ENCODE peak calls at places on chromosomes 2 and 18, in ten cellular contexts. U is cardiac muscle cell; W is CD8-positive, alpha-beta T cell; B is fibroblast of pulmonary artery; R is sigmoid colon; G is A549; S is SK-N-SH; Q is epithelial cell of esophagus; O is heart right ventricle; V is OCI-LY7. P is an unnamed sample.

GRCh38 chr2:152106464-152106863 is 7.6 kb upstream of the CACNB4 start:
- DNase-seq in G (no peak), B (no peak), R (no peak), V (no peak), U (no peak), Q (peak; percentile 46), O (no peak), W (no peak), S (no peak), P (no peak)

GRCh38 chr18:21672868-21673267 is 31.7 kb downstream of the ABHD3 start:
- DNase-seq in S (peak; percentile 36), O (peak; percentile 27), R (no peak), G (peak; percentile 64), U (no peak), Q (peak; percentile 77), B (no peak), W (no peak), V (no peak), P (peak; percentile 55)

GRCh38 chr2:12333293-12333692 is 383.4 kb upstream of the TRIB2 start:
- DNase-seq in V (no peak), G (no peak), B (no peak), W (no peak), S (no peak), U (no peak), O (no peak), Q (peak; percentile 70), R (no peak), P (no peak)

GRCh38 chr2:112614201-112614840 is 29.9 kb downstream of the CHCHD5 start:
- DNase-seq in W (no peak), V (no peak), Q (no peak), R (peak; percentile 53), O (no peak), G (no peak), S (no peak), B (no peak), U (no peak), P (peak; percentile 46)

GRCh38 chr2:176140520-176141317 is 10.6 kb upstream of the HOXD4 start:
- DNase-seq in Q (peak; percentile 65), V (peak; percentile 68), G (peak; percentile 84), S (peak; percentile 96), B (peak; percentile 62), W (peak; percentile 61), O (peak; percentile 69), U (peak; percentile 83), R (peak; percentile 87), P (peak; percentile 51)

GRCh38 chr2:28624798-28625701 is 126.6 kb upstream of the PPP1CB start:
- DNase-seq in V (no peak), B (peak; percentile 79), S (no peak), W (peak; percentile 47), U (peak; percentile 84), G (no peak), O (peak; percentile 61), Q (peak; percentile 38), R (peak; percentile 87), P (peak; percentile 87)

GRCh38 chr2:13572466-13572865 is 855.7 kb downstream of the TRIB2 start:
- DNase-seq in Q (no peak), B (no peak), R (no peak), S (no peak), G (no peak), U (no peak), V (no peak), O (no peak), W (no peak), P (no peak)

GRCh38 chr2:98294711-98295110 is 51.5 kb upstream of the CNGA3 start:
- DNase-seq in O (no peak), R (no peak), G (no peak), S (no peak), U (no peak), B (no peak), Q (no peak), W (no peak), V (no peak), P (no peak)

GRCh38 chr18:57843403-57843802 is 40.3 kb upstream of the ATP8B1 start:
- DNase-seq in S (no peak), B (no peak), U (no peak), G (no peak), O (no peak), V (no peak), Q (no peak), W (no peak), R (no peak), P (no peak)

GRCh38 chr2:196168181-196168580 is 3.2 kb downstream of the STK17B start:
- DNase-seq in Q (peak; percentile 80), R (no peak), V (no peak), U (no peak), O (no peak), W (no peak), G (no peak), B (peak; percentile 30), S (no peak), P (peak; percentile 55)

GRCh38 chr2:212548459-212548815 is 9.8 kb upstream of the ERBB4 start:
- DNase-seq in B (peak; percentile 66), V (no peak), G (no peak), R (no peak), S (peak; percentile 28), O (no peak), W (no peak), U (peak; percentile 68), Q (peak; percentile 44), P (peak; percentile 65)

GRCh38 chr2:83900859-83901258 is 558.2 kb downstream of the SUCLG1 start:
- DNase-seq in V (no peak), S (no peak), Q (peak; percentile 89), G (no peak), U (no peak), W (no peak), B (peak; percentile 2), R (no peak), O (no peak), P (peak; percentile 13)

GRCh38 chr2:167929461-167929860 is 317.9 kb downstream of the STK39 start:
- DNase-seq in U (no peak), O (no peak), Q (no peak), S (no peak), V (no peak), W (no peak), R (no peak), G (no peak), B (no peak), P (no peak)

GRCh38 chr2:95761556-95761955 is 169.8 kb downstream of the TRIM43 start:
- DNase-seq in O (no peak), V (no peak), R (no peak), Q (no peak), B (no peak), G (no peak), W (no peak), U (no peak), S (no peak), P (no peak)

GRCh38 chr2:14715600-14715999 is 83.1 kb downstream of the LRATD1 start:
- DNase-seq in O (no peak), Q (no peak), G (no peak), S (no peak), U (no peak), R (no peak), V (no peak), W (no peak), B (no peak), P (no peak)

DNA sequence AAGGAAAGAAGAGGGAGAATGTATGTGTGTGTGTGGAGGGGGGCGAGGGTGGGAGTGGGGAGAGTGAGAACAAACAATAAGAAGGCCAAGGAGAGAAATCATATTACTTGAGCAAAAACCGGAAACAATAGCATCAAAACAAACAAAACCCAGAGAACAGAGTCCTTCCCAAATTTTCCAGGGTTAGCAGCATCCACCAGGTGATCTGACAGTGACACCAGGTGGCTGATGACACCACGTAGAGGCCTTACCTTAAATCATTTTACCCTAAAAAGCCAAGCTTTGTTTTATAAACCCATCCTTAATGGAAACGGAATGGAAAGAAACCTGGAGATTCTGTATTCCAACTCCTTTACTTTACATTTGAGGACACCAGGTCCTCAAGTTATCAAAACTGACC is 42.9 kb downstream of the CDCA7 start:
- DNase-seq in S (no peak), B (no peak), W (no peak), R (no peak), U (no peak), V (no peak), G (no peak), O (no peak), Q (peak; percentile 37), P (no peak)
- TF ChIP-seq CTCF in S (no peak), B (no peak), W (no peak), R (no peak), U (no peak), V (peak; percentile 50), G (peak; percentile 41), O (peak; percentile 11), Q (peak; percentile 48), P (no peak)

GRCh38 chr18:6807504-6808257 is 78.2 kb downstream of the ARHGAP28 start:
- DNase-seq in G (no peak), Q (no peak), W (no peak), B (no peak), U (no peak), R (no peak), O (no peak), V (no peak), S (peak; percentile 19), P (peak; percentile 23)
- H3K4me3 ChIP-seq in G (no peak overlapping the region), Q (no peak overlapping the region), W (no peak overlapping the region), B (no peak overlapping the region), U (no peak overlapping the region), R (no peak overlapping the region), O (no peak overlapping the region), V (no peak overlapping the region), S (no peak overlapping the region), P (no peak overlapping the region)

GRCh38 chr2:229713371-229714079 is 830 bp downstream of the DNER start:
- DNase-seq in B (no peak), R (no peak), U (peak; percentile 41), O (no peak), Q (peak; percentile 16), G (peak; percentile 26), S (peak; percentile 87), V (no peak), W (no peak), P (peak; percentile 37)

GRCh38 chr2:229714080-229714735 is at the start of gene DNER:
- DNase-seq in Q (peak; percentile 30), R (no peak), B (no peak), V (peak; percentile 11), W (peak; percentile 28), S (peak; percentile 94), U (peak; percentile 63), O (peak; percentile 20), G (peak; percentile 35), P (no peak)

GRCh38 chr2:229708335-229708734 is 6.0 kb downstream of the DNER start:
- DNase-seq in U (peak; percentile 5), V (no peak), R (no peak), Q (no peak), O (no peak), G (no peak), S (no peak), B (no peak), W (no peak), P (no peak)

GRCh38 chr2:229714736-229715541 is 584 bp upstream of the DNER start:
- DNase-seq in G (peak; percentile 48), V (no peak), U (peak; percentile 87), R (peak; percentile 70), W (no peak), Q (peak; percentile 71), O (peak; percentile 52), B (peak; percentile 72), S (peak; percentile 70), P (peak; percentile 79)

GRCh38 chr2:229712125-229712524 is 2.2 kb downstream of the DNER start:
- DNase-seq in Q (no peak), R (no peak), O (no peak), B (peak; percentile 17), G (no peak), V (peak; percentile 3), S (no peak), U (no peak), W (no peak), P (peak; percentile 45)
- TF ChIP-seq CTCF in Q (no peak), R (no peak), O (no peak), B (peak; percentile 12), G (peak; percentile 15), V (peak; percentile 60), S (no peak), U (no peak), W (no peak), P (no peak)

GRCh38 chr2:133568172-133568571 is at the start of gene NCKAP5:
- DNase-seq in V (no peak), R (no peak), G (peak; percentile 38), U (peak; percentile 13), W (no peak), O (peak; percentile 21), B (peak; percentile 48), S (no peak), Q (peak; percentile 76), P (peak; percentile 77)
- H3K4me3 ChIP-seq in V (no peak within 1 kb of the TSS), R (peak within 1 kb of the TSS; percentile 14), G (peak within 1 kb of the TSS; percentile 35), U (no peak within 1 kb of the TSS), W (no peak within 1 kb of the TSS), O (no peak within 1 kb of the TSS), B (peak within 1 kb of the TSS; percentile 26), S (no peak within 1 kb of the TSS), Q (peak within 1 kb of the TSS; percentile 36), P (peak within 1 kb of the TSS; percentile 52)